ENCODE peak calls at places on chromosomes 16 and 17, in nine cellular contexts. One of them, this sample, is unnamed.

GRCh38 chr17:68461122-68461539 is 3.8 kb upstream of the WIPI1 start:
- DNase-seq in iPS-NIHi11: no peak
- DNase-seq in HuH-7.5: no peak
- DNase-seq in stimulated activated CD8-positive, alpha-beta memory T cell treated with anti-CD3 and anti-CD28 coated beads, Interleukin-7, amount 100 ng/mL, for 1 hour: no peak
- DNase-seq in activated B cell treated with CpG ODN at 0.5 μM for 24 hours: no peak
- DNase-seq in GM06990: peak
- DNase-seq in heart left ventricle: no peak
- DNase-seq in activated CD4-positive, alpha-beta T cell treated with anti-CD3 and anti-CD28 coated beads, Interleukin-2, amount 50 U/mL, for 48 hours: no peak
- DNase-seq in mucosa of descending colon: no peak
- DNase-seq in this sample: no peak

GRCh38 chr17:72118588-72119279 is 2.1 kb upstream of the SOX9 start:
- DNase-seq in mucosa of descending colon: no peak
- DNase-seq in HuH-7.5: peak
- DNase-seq in heart left ventricle: peak
- DNase-seq in activated B cell treated with CpG ODN at 0.5 μM for 24 hours: no peak
- DNase-seq in GM06990: no peak
- DNase-seq in stimulated activated CD8-positive, alpha-beta memory T cell treated with anti-CD3 and anti-CD28 coated beads, Interleukin-7, amount 100 ng/mL, for 1 hour: no peak
- DNase-seq in activated CD4-positive, alpha-beta T cell treated with anti-CD3 and anti-CD28 coated beads, Interleukin-2, amount 50 U/mL, for 48 hours: peak
- DNase-seq in iPS-NIHi11: no peak
- DNase-seq in this sample: no peak

GRCh38 chr17:78737332-78737731 is 44.7 kb downstream of the CYTH1 start:
- DNase-seq in activated CD4-positive, alpha-beta T cell treated with anti-CD3 and anti-CD28 coated beads, Interleukin-2, amount 50 U/mL, for 48 hours: no peak
- DNase-seq in iPS-NIHi11: no peak
- DNase-seq in GM06990: no peak
- DNase-seq in mucosa of descending colon: no peak
- DNase-seq in stimulated activated CD8-positive, alpha-beta memory T cell treated with anti-CD3 and anti-CD28 coated beads, Interleukin-7, amount 100 ng/mL, for 1 hour: no peak
- DNase-seq in activated B cell treated with CpG ODN at 0.5 μM for 24 hours: no peak
- DNase-seq in HuH-7.5: no peak
- DNase-seq in heart left ventricle: no peak
- DNase-seq in this sample: no peak

GRCh38 chr16:25063102-25063501 is 47.9 kb upstream of the ARHGAP17 start:
- DNase-seq in iPS-NIHi11: no peak
- DNase-seq in activated B cell treated with CpG ODN at 0.5 μM for 24 hours: no peak
- DNase-seq in mucosa of descending colon: no peak
- DNase-seq in activated CD4-positive, alpha-beta T cell treated with anti-CD3 and anti-CD28 coated beads, Interleukin-2, amount 50 U/mL, for 48 hours: peak
- DNase-seq in HuH-7.5: no peak
- DNase-seq in GM06990: no peak
- DNase-seq in stimulated activated CD8-positive, alpha-beta memory T cell treated with anti-CD3 and anti-CD28 coated beads, Interleukin-7, amount 100 ng/mL, for 1 hour: no peak
- DNase-seq in heart left ventricle: no peak
- DNase-seq in this sample: no peak

GRCh38 chr17:4048218-4048617 is 84.0 kb upstream of the ATP2A3 start:
- DNase-seq in GM06990: no peak
- DNase-seq in HuH-7.5: no peak
- DNase-seq in iPS-NIHi11: no peak
- DNase-seq in activated B cell treated with CpG ODN at 0.5 μM for 24 hours: no peak
- DNase-seq in stimulated activated CD8-positive, alpha-beta memory T cell treated with anti-CD3 and anti-CD28 coated beads, Interleukin-7, amount 100 ng/mL, for 1 hour: no peak
- DNase-seq in mucosa of descending colon: no peak
- DNase-seq in heart left ventricle: no peak
- DNase-seq in activated CD4-positive, alpha-beta T cell treated with anti-CD3 and anti-CD28 coated beads, Interleukin-2, amount 50 U/mL, for 48 hours: no peak
- DNase-seq in this sample: no peak

GRCh38 chr17:6669479-6670212 is 18.1 kb downstream of the C17orf100 start:
- DNase-seq in activated B cell treated with CpG ODN at 0.5 μM for 24 hours: no peak
- DNase-seq in stimulated activated CD8-positive, alpha-beta memory T cell treated with anti-CD3 and anti-CD28 coated beads, Interleukin-7, amount 100 ng/mL, for 1 hour: no peak
- DNase-seq in mucosa of descending colon: no peak
- DNase-seq in activated CD4-positive, alpha-beta T cell treated with anti-CD3 and anti-CD28 coated beads, Interleukin-2, amount 50 U/mL, for 48 hours: no peak
- DNase-seq in GM06990: no peak
- DNase-seq in heart left ventricle: no peak
- DNase-seq in iPS-NIHi11: no peak
- DNase-seq in HuH-7.5: no peak
- DNase-seq in this sample: no peak

GRCh38 chr16:30622455-30623032 is 12.4 kb upstream of the ZNF689 start:
- DNase-seq in activated B cell treated with CpG ODN at 0.5 μM for 24 hours: no peak
- DNase-seq in GM06990: no peak
- DNase-seq in mucosa of descending colon: no peak
- DNase-seq in HuH-7.5: no peak
- DNase-seq in activated CD4-positive, alpha-beta T cell treated with anti-CD3 and anti-CD28 coated beads, Interleukin-2, amount 50 U/mL, for 48 hours: no peak
- DNase-seq in heart left ventricle: no peak
- DNase-seq in stimulated activated CD8-positive, alpha-beta memory T cell treated with anti-CD3 and anti-CD28 coated beads, Interleukin-7, amount 100 ng/mL, for 1 hour: no peak
- DNase-seq in iPS-NIHi11: no peak
- DNase-seq in this sample: no peak

GRCh38 chr16:20347666-20348364 is 4.7 kb downstream of the UMOD start:
- DNase-seq in activated CD4-positive, alpha-beta T cell treated with anti-CD3 and anti-CD28 coated beads, Interleukin-2, amount 50 U/mL, for 48 hours: no peak
- DNase-seq in heart left ventricle: no peak
- DNase-seq in stimulated activated CD8-positive, alpha-beta memory T cell treated with anti-CD3 and anti-CD28 coated beads, Interleukin-7, amount 100 ng/mL, for 1 hour: no peak
- DNase-seq in GM06990: no peak
- DNase-seq in HuH-7.5: no peak
- DNase-seq in activated B cell treated with CpG ODN at 0.5 μM for 24 hours: no peak
- DNase-seq in iPS-NIHi11: no peak
- DNase-seq in mucosa of descending colon: no peak
- DNase-seq in this sample: no peak

GRCh38 chr17:51240275-51240674 is 19.6 kb downstream of the MBTD1 start:
- DNase-seq in heart left ventricle: no peak
- DNase-seq in activated CD4-positive, alpha-beta T cell treated with anti-CD3 and anti-CD28 coated beads, Interleukin-2, amount 50 U/mL, for 48 hours: no peak
- DNase-seq in GM06990: no peak
- DNase-seq in iPS-NIHi11: no peak
- DNase-seq in stimulated activated CD8-positive, alpha-beta memory T cell treated with anti-CD3 and anti-CD28 coated beads, Interleukin-7, amount 100 ng/mL, for 1 hour: no peak
- DNase-seq in mucosa of descending colon: no peak
- DNase-seq in activated B cell treated with CpG ODN at 0.5 μM for 24 hours: no peak
- DNase-seq in HuH-7.5: no peak
- DNase-seq in this sample: no peak

GRCh38 chr16:86143666-86144065 is 244.7 kb downstream of the IRF8 start:
- DNase-seq in GM06990: no peak
- DNase-seq in iPS-NIHi11: no peak
- DNase-seq in activated B cell treated with CpG ODN at 0.5 μM for 24 hours: no peak
- DNase-seq in stimulated activated CD8-positive, alpha-beta memory T cell treated with anti-CD3 and anti-CD28 coated beads, Interleukin-7, amount 100 ng/mL, for 1 hour: no peak
- DNase-seq in activated CD4-positive, alpha-beta T cell treated with anti-CD3 and anti-CD28 coated beads, Interleukin-2, amount 50 U/mL, for 48 hours: no peak
- DNase-seq in HuH-7.5: no peak
- DNase-seq in mucosa of descending colon: no peak
- DNase-seq in heart left ventricle: no peak
- DNase-seq in this sample: no peak

GRCh38 chr17:66383353-66383752 is 80.9 kb downstream of the PRKCA start:
- DNase-seq in heart left ventricle: no peak
- DNase-seq in activated CD4-positive, alpha-beta T cell treated with anti-CD3 and anti-CD28 coated beads, Interleukin-2, amount 50 U/mL, for 48 hours: no peak
- DNase-seq in mucosa of descending colon: no peak
- DNase-seq in HuH-7.5: no peak
- DNase-seq in stimulated activated CD8-positive, alpha-beta memory T cell treated with anti-CD3 and anti-CD28 coated beads, Interleukin-7, amount 100 ng/mL, for 1 hour: no peak
- DNase-seq in GM06990: no peak
- DNase-seq in activated B cell treated with CpG ODN at 0.5 μM for 24 hours: no peak
- DNase-seq in iPS-NIHi11: no peak
- DNase-seq in this sample: no peak

GRCh38 chr17:33210240-33210639 is 82.9 kb downstream of the ASIC2 start:
- DNase-seq in GM06990: no peak
- DNase-seq in iPS-NIHi11: no peak
- DNase-seq in activated CD4-positive, alpha-beta T cell treated with anti-CD3 and anti-CD28 coated beads, Interleukin-2, amount 50 U/mL, for 48 hours: no peak
- DNase-seq in heart left ventricle: no peak
- DNase-seq in activated B cell treated with CpG ODN at 0.5 μM for 24 hours: no peak
- DNase-seq in HuH-7.5: no peak
- DNase-seq in stimulated activated CD8-positive, alpha-beta memory T cell treated with anti-CD3 and anti-CD28 coated beads, Interleukin-7, amount 100 ng/mL, for 1 hour: no peak
- DNase-seq in mucosa of descending colon: no peak
- DNase-seq in this sample: no peak

GRCh38 chr16:30173054-30173453 is 10.3 kb upstream of the CORO1A start:
- DNase-seq in GM06990: no peak
- DNase-seq in mucosa of descending colon: no peak
- DNase-seq in HuH-7.5: no peak
- DNase-seq in heart left ventricle: no peak
- DNase-seq in iPS-NIHi11: no peak
- DNase-seq in activated B cell treated with CpG ODN at 0.5 μM for 24 hours: no peak
- DNase-seq in stimulated activated CD8-positive, alpha-beta memory T cell treated with anti-CD3 and anti-CD28 coated beads, Interleukin-7, amount 100 ng/mL, for 1 hour: no peak
- DNase-seq in activated CD4-positive, alpha-beta T cell treated with anti-CD3 and anti-CD28 coated beads, Interleukin-2, amount 50 U/mL, for 48 hours: no peak
- DNase-seq in this sample: no peak

GRCh38 chr16:68280160-68280559 is 15.8 kb downstream of the SLC7A6 start:
- DNase-seq in activated CD4-positive, alpha-beta T cell treated with anti-CD3 and anti-CD28 coated beads, Interleukin-2, amount 50 U/mL, for 48 hours: no peak
- DNase-seq in mucosa of descending colon: no peak
- DNase-seq in iPS-NIHi11: no peak
- DNase-seq in HuH-7.5: no peak
- DNase-seq in heart left ventricle: no peak
- DNase-seq in activated B cell treated with CpG ODN at 0.5 μM for 24 hours: no peak
- DNase-seq in GM06990: no peak
- DNase-seq in stimulated activated CD8-positive, alpha-beta memory T cell treated with anti-CD3 and anti-CD28 coated beads, Interleukin-7, amount 100 ng/mL, for 1 hour: no peak
- DNase-seq in this sample: no peak

GRCh38 chr17:77723071-77723908 is 235.2 kb upstream of the TNRC6C start:
- DNase-seq in HuH-7.5: no peak
- DNase-seq in heart left ventricle: no peak
- DNase-seq in stimulated activated CD8-positive, alpha-beta memory T cell treated with anti-CD3 and anti-CD28 coated beads, Interleukin-7, amount 100 ng/mL, for 1 hour: no peak
- DNase-seq in mucosa of descending colon: no peak
- DNase-seq in activated CD4-positive, alpha-beta T cell treated with anti-CD3 and anti-CD28 coated beads, Interleukin-2, amount 50 U/mL, for 48 hours: no peak
- DNase-seq in GM06990: no peak
- DNase-seq in iPS-NIHi11: no peak
- DNase-seq in activated B cell treated with CpG ODN at 0.5 μM for 24 hours: no peak
- DNase-seq in this sample: no peak

GRCh38 chr16:1398826-1399581 is 15.5 kb downstream of the UNKL start:
- DNase-seq in heart left ventricle: no peak
- DNase-seq in stimulated activated CD8-positive, alpha-beta memory T cell treated with anti-CD3 and anti-CD28 coated beads, Interleukin-7, amount 100 ng/mL, for 1 hour: no peak
- DNase-seq in GM06990: no peak
- DNase-seq in mucosa of descending colon: no peak
- DNase-seq in activated CD4-positive, alpha-beta T cell treated with anti-CD3 and anti-CD28 coated beads, Interleukin-2, amount 50 U/mL, for 48 hours: no peak
- DNase-seq in iPS-NIHi11: peak
- DNase-seq in HuH-7.5: no peak
- DNase-seq in activated B cell treated with CpG ODN at 0.5 μM for 24 hours: no peak
- DNase-seq in this sample: no peak

GRCh38 chr16:89093602-89094251 is at the start of gene ACSF3:
- DNase-seq in activated B cell treated with CpG ODN at 0.5 μM for 24 hours: peak
- DNase-seq in iPS-NIHi11: peak
- DNase-seq in mucosa of descending colon: peak
- DNase-seq in stimulated activated CD8-positive, alpha-beta memory T cell treated with anti-CD3 and anti-CD28 coated beads, Interleukin-7, amount 100 ng/mL, for 1 hour: peak
- DNase-seq in heart left ventricle: peak
- DNase-seq in GM06990: peak
- DNase-seq in HuH-7.5: peak
- DNase-seq in activated CD4-positive, alpha-beta T cell treated with anti-CD3 and anti-CD28 coated beads, Interleukin-2, amount 50 U/mL, for 48 hours: peak
- DNase-seq in this sample: no peak

GRCh38 chr17:60416368-60416925 is 5.8 kb upstream of the CHCT1 start:
- DNase-seq in mucosa of descending colon: no peak
- DNase-seq in iPS-NIHi11: no peak
- DNase-seq in activated B cell treated with CpG ODN at 0.5 μM for 24 hours: no peak
- DNase-seq in heart left ventricle: no peak
- DNase-seq in HuH-7.5: no peak
- DNase-seq in stimulated activated CD8-positive, alpha-beta memory T cell treated with anti-CD3 and anti-CD28 coated beads, Interleukin-7, amount 100 ng/mL, for 1 hour: no peak
- DNase-seq in activated CD4-positive, alpha-beta T cell treated with anti-CD3 and anti-CD28 coated beads, Interleukin-2, amount 50 U/mL, for 48 hours: no peak
- DNase-seq in GM06990: no peak
- DNase-seq in this sample: no peak

GRCh38 chr17:27459433-27459832 is 3.2 kb downstream of the KSR1 start:
- DNase-seq in heart left ventricle: no peak
- DNase-seq in stimulated activated CD8-positive, alpha-beta memory T cell treated with anti-CD3 and anti-CD28 coated beads, Interleukin-7, amount 100 ng/mL, for 1 hour: no peak
- DNase-seq in mucosa of descending colon: no peak
- DNase-seq in activated CD4-positive, alpha-beta T cell treated with anti-CD3 and anti-CD28 coated beads, Interleukin-2, amount 50 U/mL, for 48 hours: no peak
- DNase-seq in GM06990: no peak
- DNase-seq in activated B cell treated with CpG ODN at 0.5 μM for 24 hours: no peak
- DNase-seq in iPS-NIHi11: no peak
- DNase-seq in HuH-7.5: no peak
- DNase-seq in this sample: no peak

GRCh38 chr16:17345043-17345442 is 125.7 kb downstream of the XYLT1 start:
- DNase-seq in heart left ventricle: no peak
- DNase-seq in iPS-NIHi11: no peak
- DNase-seq in HuH-7.5: no peak
- DNase-seq in activated CD4-positive, alpha-beta T cell treated with anti-CD3 and anti-CD28 coated beads, Interleukin-2, amount 50 U/mL, for 48 hours: no peak
- DNase-seq in stimulated activated CD8-positive, alpha-beta memory T cell treated with anti-CD3 and anti-CD28 coated beads, Interleukin-7, amount 100 ng/mL, for 1 hour: no peak
- DNase-seq in mucosa of descending colon: no peak
- DNase-seq in GM06990: no peak
- DNase-seq in activated B cell treated with CpG ODN at 0.5 μM for 24 hours: no peak
- DNase-seq in this sample: no peak

GRCh38 chr16:78778724-78779004 is 679.2 kb downstream of the WWOX start:
- DNase-seq in mucosa of descending colon: no peak
- DNase-seq in GM06990: no peak
- DNase-seq in stimulated activated CD8-positive, alpha-beta memory T cell treated with anti-CD3 and anti-CD28 coated beads, Interleukin-7, amount 100 ng/mL, for 1 hour: no peak
- DNase-seq in HuH-7.5: no peak
- DNase-seq in heart left ventricle: no peak
- DNase-seq in activated CD4-positive, alpha-beta T cell treated with anti-CD3 and anti-CD28 coated beads, Interleukin-2, amount 50 U/mL, for 48 hours: peak
- DNase-seq in iPS-NIHi11: no peak
- DNase-seq in activated B cell treated with CpG ODN at 0.5 μM for 24 hours: no peak
- DNase-seq in this sample: no peak

GRCh38 chr16:84138824-84139627 is 6.0 kb downstream of the HSDL1 start:
- DNase-seq in HuH-7.5: peak
- DNase-seq in GM06990: no peak
- DNase-seq in stimulated activated CD8-positive, alpha-beta memory T cell treated with anti-CD3 and anti-CD28 coated beads, Interleukin-7, amount 100 ng/mL, for 1 hour: no peak
- DNase-seq in mucosa of descending colon: no peak
- DNase-seq in activated CD4-positive, alpha-beta T cell treated with anti-CD3 and anti-CD28 coated beads, Interleukin-2, amount 50 U/mL, for 48 hours: peak
- DNase-seq in iPS-NIHi11: peak
- DNase-seq in heart left ventricle: no peak
- DNase-seq in activated B cell treated with CpG ODN at 0.5 μM for 24 hours: no peak
- DNase-seq in this sample: no peak

GRCh38 chr17:19707728-19708221 is 8.6 kb downstream of the SLC47A2 start:
- DNase-seq in heart left ventricle: no peak
- DNase-seq in mucosa of descending colon: no peak
- DNase-seq in activated CD4-positive, alpha-beta T cell treated with anti-CD3 and anti-CD28 coated beads, Interleukin-2, amount 50 U/mL, for 48 hours: no peak
- DNase-seq in iPS-NIHi11: peak
- DNase-seq in stimulated activated CD8-positive, alpha-beta memory T cell treated with anti-CD3 and anti-CD28 coated beads, Interleukin-7, amount 100 ng/mL, for 1 hour: no peak
- DNase-seq in activated B cell treated with CpG ODN at 0.5 μM for 24 hours: no peak
- DNase-seq in HuH-7.5: no peak
- DNase-seq in GM06990: no peak
- DNase-seq in this sample: no peak

GRCh38 chr16:75002474-75002873 is 3.6 kb downstream of the ZNRF1 start:
- DNase-seq in activated B cell treated with CpG ODN at 0.5 μM for 24 hours: no peak
- DNase-seq in stimulated activated CD8-positive, alpha-beta memory T cell treated with anti-CD3 and anti-CD28 coated beads, Interleukin-7, amount 100 ng/mL, for 1 hour: no peak
- DNase-seq in iPS-NIHi11: no peak
- DNase-seq in activated CD4-positive, alpha-beta T cell treated with anti-CD3 and anti-CD28 coated beads, Interleukin-2, amount 50 U/mL, for 48 hours: no peak
- DNase-seq in HuH-7.5: no peak
- DNase-seq in mucosa of descending colon: no peak
- DNase-seq in heart left ventricle: no peak
- DNase-seq in GM06990: no peak
- DNase-seq in this sample: no peak

GRCh38 chr16:89334988-89335802 is 117.7 kb downstream of the ZNF778 start:
- DNase-seq in iPS-NIHi11: no peak
- DNase-seq in GM06990: no peak
- DNase-seq in HuH-7.5: no peak
- DNase-seq in mucosa of descending colon: peak
- DNase-seq in activated CD4-positive, alpha-beta T cell treated with anti-CD3 and anti-CD28 coated beads, Interleukin-2, amount 50 U/mL, for 48 hours: no peak
- DNase-seq in activated B cell treated with CpG ODN at 0.5 μM for 24 hours: no peak
- DNase-seq in stimulated activated CD8-positive, alpha-beta memory T cell treated with anti-CD3 and anti-CD28 coated beads, Interleukin-7, amount 100 ng/mL, for 1 hour: no peak
- DNase-seq in heart left ventricle: no peak
- DNase-seq in this sample: no peak

This sample was measured in cerebellar nuclear complex.